ENCODE peak calls at places on chromosomes 12 and 14, in nine cellular contexts. P is NCI-H2171 treated with DMSO at 0.1 percent for 48 hours; A is NCI-H1105; X is T-helper 1 cell; T is CD8-positive, alpha-beta memory T cell; G is hepatic stellate cell; Z is amniotic stem cell; C is choroid plexus epithelial cell; H is naive thymus-derived CD4-positive, alpha-beta T cell. Y is an unnamed sample.

GRCh38 chr12:108306014-108306501 is 33.1 kb downstream of the CMKLR1 start:
- DNase-seq in P (no peak), A (no peak), X (no peak), T (no peak), G (no peak), Z (peak), C (peak), H (no peak), Y (peak)

GRCh38 chr12:107458163-107458562 is 227.4 kb upstream of the PWP1 start:
- DNase-seq in P (no peak), A (no peak), X (no peak), T (no peak), G (no peak), Z (no peak), C (no peak), H (no peak), Y (no peak)

GRCh38 chr14:95496690-95497241 is 19.7 kb downstream of the SYNE3 start:
- DNase-seq in P (no peak), A (no peak), X (no peak), T (no peak), G (peak), Z (no peak), C (peak), H (no peak), Y (no peak)

GRCh38 chr12:95218852-95219171 is 1.2 kb downstream of the VEZT start:
- DNase-seq in P (peak), A (peak), X (peak), T (peak), G (no peak), Z (no peak), C (peak), H (no peak), Y (no peak)

GRCh38 chr12:72289633-72290032 is 17.5 kb downstream of the TRHDE start:
- DNase-seq in P (no peak), A (no peak), X (no peak), T (no peak), G (no peak), Z (no peak), C (no peak), H (no peak), Y (no peak)

GRCh38 chr14:90419200-90419599 is 22.4 kb downstream of the CALM1 start:
- DNase-seq in P (peak), A (peak), X (no peak), T (no peak), G (peak), Z (peak), C (peak), H (no peak), Y (peak)

GRCh38 chr12:28316067-28316466 is 125.8 kb downstream of the CCDC91 start:
- DNase-seq in P (no peak), A (no peak), X (no peak), T (no peak), G (no peak), Z (no peak), C (no peak), H (no peak), Y (no peak)

GRCh38 chr12:101086490-101086889 is 123.5 kb downstream of the SLC5A8 start:
- DNase-seq in P (peak), A (no peak), X (no peak), T (no peak), G (no peak), Z (no peak), C (peak), H (no peak), Y (no peak)

GRCh38 chr12:124609041-124609984 is 41.9 kb upstream of the NCOR2 start:
- DNase-seq in P (peak), A (peak), X (peak), T (peak), G (no peak), Z (no peak), C (peak), H (peak), Y (peak)

GRCh38 chr14:32623300-32624093 is 294.4 kb downstream of the AKAP6 start:
- DNase-seq in P (no peak), A (no peak), X (no peak), T (no peak), G (peak), Z (no peak), C (peak), H (no peak), Y (peak)